ENCODE peak calls at places on chromosome 18, in seven cellular contexts. W is transverse colon; E is breast epithelium; C is tibial artery; R is ovary; L is CD4-positive, alpha-beta T cell; J is left ventricle myocardium inferior. A is an unnamed sample.

GRCh38 chr18:55998071-55998522 is 410.1 kb upstream of the TCF4 start:
- DNase-seq in W (no peak), E (no peak), C (no peak), R (no peak), L (no peak), J (no peak), A (peak)

GRCh38 chr18:43013489-43013888 is 102.0 kb downstream of the RIT2 start:
- DNase-seq in W (no peak), E (no peak), C (no peak), R (no peak), L (no peak), J (no peak), A (no peak)

GRCh38 chr18:75533954-75534353 is 106.5 kb upstream of the SMIM21 start:
- DNase-seq in W (no peak), E (no peak), C (no peak), R (no peak), L (no peak), J (no peak), A (no peak)

GRCh38 chr18:25467226-25468065 is 115.5 kb upstream of the ZNF521 start:
- DNase-seq in W (no peak), E (no peak), C (peak), R (no peak), L (no peak), J (peak), A (no peak)

GRCh38 chr18:24930478-24930877 is 421.5 kb downstream of the ZNF521 start:
- DNase-seq in W (no peak), E (no peak), C (no peak), R (no peak), L (no peak), J (no peak), A (no peak)

GRCh38 chr18:28831476-28831875 is 654.5 kb upstream of the CDH2 start:
- DNase-seq in W (no peak), E (no peak), C (no peak), R (no peak), L (no peak), J (no peak), A (no peak)

GRCh38 chr18:12744103-12744502 is 41.3 kb downstream of the PSMG2 start:
- DNase-seq in W (no peak), E (no peak), C (no peak), R (no peak), L (no peak), J (no peak), A (no peak)

GRCh38 chr18:69981948-69982347 is 34.3 kb upstream of the CD226 start:
- DNase-seq in W (no peak), E (no peak), C (no peak), R (no peak), L (no peak), J (no peak), A (no peak)

GRCh38 chr18:74745658-74746403 is 148.2 kb downstream of the ZNF407 start:
- DNase-seq in W (no peak), E (no peak), C (no peak), R (no peak), L (no peak), J (no peak), A (no peak)

GRCh38 chr18:49565656-49566055 is 3.8 kb downstream of the LIPG start:
- DNase-seq in W (peak), E (no peak), C (no peak), R (no peak), L (no peak), J (peak), A (peak)

GRCh38 chr18:36128907-36129299 is 237 bp downstream of the SLC39A6 start:
- DNase-seq in W (no peak), E (no peak), C (no peak), R (no peak), L (no peak), J (no peak), A (no peak)

GRCh38 chr18:69895081-69896047 is 52.3 kb downstream of the CD226 start:
- DNase-seq in W (no peak), E (no peak), C (no peak), R (no peak), L (no peak), J (no peak), A (no peak)

GRCh38 chr18:55152801-55153200 is 193.5 kb upstream of the CCDC68 start:
- DNase-seq in W (no peak), E (no peak), C (no peak), R (no peak), L (no peak), J (no peak), A (no peak)

GRCh38 chr18:74259332-74259731 is 32.4 kb downstream of the CYB5A start:
- DNase-seq in W (no peak), E (no peak), C (no peak), R (no peak), L (no peak), J (no peak), A (no peak)

GRCh38 chr18:69617888-69618287 is 217.2 kb downstream of the DOK6 start:
- DNase-seq in W (no peak), E (no peak), C (no peak), R (no peak), L (no peak), J (no peak), A (no peak)

GRCh38 chr18:35662293-35663062 is 80.9 kb downstream of the GALNT1 start:
- DNase-seq in W (no peak), E (no peak), C (no peak), R (no peak), L (no peak), J (no peak), A (no peak)

GRCh38 chr18:33123852-33124251 is 316.7 kb downstream of the CCDC178 start:
- DNase-seq in W (no peak), E (no peak), C (no peak), R (no peak), L (no peak), J (no peak), A (no peak)

GRCh38 chr18:9950289-9951016 is 36.6 kb downstream of the VAPA start:
- DNase-seq in W (no peak), E (no peak), C (no peak), R (no peak), L (no peak), J (no peak), A (no peak)

GRCh38 chr18:59040770-59041148 is 98.9 kb upstream of the SEC11C start:
- DNase-seq in W (no peak), E (no peak), C (no peak), R (no peak), L (no peak), J (no peak), A (no peak)

GRCh38 chr18:513826-514530 is 13.5 kb upstream of the COLEC12 start:
- DNase-seq in W (no peak), E (no peak), C (no peak), R (no peak), L (no peak), J (no peak), A (no peak)

GRCh38 chr18:23237524-23238151 is 102.4 kb downstream of the CABLES1 start:
- DNase-seq in W (peak), E (peak), C (peak), R (peak), L (peak), J (peak), A (no peak)

GRCh38 chr18:48270929-48271328 is 138.3 kb downstream of the ZBTB7C start:
- DNase-seq in W (no peak), E (no peak), C (no peak), R (no peak), L (no peak), J (no peak), A (no peak)

GRCh38 chr18:25518716-25519053 is 166.7 kb upstream of the ZNF521 start:
- DNase-seq in W (no peak), E (no peak), C (no peak), R (no peak), L (no peak), J (no peak), A (no peak)

GRCh38 chr18:24560511-24560981 is 100.1 kb downstream of the HRH4 start:
- DNase-seq in W (no peak), E (no peak), C (no peak), R (no peak), L (no peak), J (no peak), A (no peak)

GRCh38 chr18:27666070-27666469 is 481.0 kb upstream of the CHST9 start:
- DNase-seq in W (no peak), E (no peak), C (no peak), R (no peak), L (no peak), J (no peak), A (no peak)

GRCh38 chr18:75211721-75212625 is 1.4 kb downstream of the TSHZ1 start:
- DNase-seq in W (peak), E (no peak), C (no peak), R (peak), L (no peak), J (peak), A (peak)

GRCh38 chr18:41140506-41140905 is 814.5 kb upstream of the PIK3C3 start:
- DNase-seq in W (no peak), E (no peak), C (no peak), R (no peak), L (no peak), J (no peak), A (no peak)

GRCh38 chr18:74368901-74369705 is 53.5 kb downstream of the C18orf63 start:
- DNase-seq in W (peak), E (no peak), C (no peak), R (no peak), L (no peak), J (no peak), A (peak)

GRCh38 chr18:44130365-44130942 is 550.2 kb upstream of the SETBP1 start:
- DNase-seq in W (peak), E (no peak), C (no peak), R (no peak), L (no peak), J (no peak), A (peak)

GRCh38 chr18:10245517-10246175 is 208.8 kb upstream of the APCDD1 start:
- DNase-seq in W (no peak), E (no peak), C (no peak), R (no peak), L (no peak), J (peak), A (no peak)

GRCh38 chr18:8283901-8284585 is 325.2 kb upstream of the RAB12 start:
- DNase-seq in W (no peak), E (no peak), C (no peak), R (no peak), L (no peak), J (no peak), A (no peak)

GRCh38 chr18:44579028-44579692 is 101.5 kb upstream of the SETBP1 start:
- DNase-seq in W (no peak), E (no peak), C (no peak), R (no peak), L (no peak), J (no peak), A (peak)

GRCh38 chr18:23982154-23983071 is 32.1 kb upstream of the TTC39C start:
- DNase-seq in W (peak), E (no peak), C (peak), R (peak), L (no peak), J (peak), A (peak)

GRCh38 chr18:13568443-13569392 is 157.6 kb downstream of the FAM210A start:
- DNase-seq in W (no peak), E (no peak), C (peak), R (no peak), L (no peak), J (no peak), A (no peak)

GRCh38 chr18:46939337-46939963 is 22.0 kb downstream of the KATNAL2 start:
- DNase-seq in W (no peak), E (no peak), C (no peak), R (no peak), L (no peak), J (no peak), A (no peak)

DNA sequence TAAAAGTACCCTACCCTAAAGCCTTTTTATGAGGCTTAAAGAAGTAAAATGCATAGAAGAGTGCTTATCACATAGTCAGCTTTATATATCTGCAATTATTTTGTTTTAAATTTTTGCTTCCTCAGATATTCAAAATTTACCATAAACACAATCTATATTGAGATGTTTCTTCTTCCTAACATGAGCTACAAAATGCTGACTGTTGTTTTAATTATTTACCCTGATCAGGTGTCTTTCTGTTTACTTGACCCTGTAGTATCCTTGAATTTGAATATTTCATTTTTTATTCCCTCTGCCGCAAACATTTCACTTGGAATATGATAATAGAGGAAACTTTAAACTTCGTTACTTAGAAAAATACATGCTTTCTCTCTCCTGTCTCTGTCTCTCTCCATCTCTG is 147.9 kb downstream of the TMX3 start:
- DNase-seq in W (no peak), E (no peak), C (no peak), R (no peak), L (no peak), J (no peak), A (no peak)
- H3K27ac ChIP-seq in W (no peak), E (no peak), C (no peak), R (no peak), L (no peak), J (no peak), A (no peak)

GRCh38 chr18:79575891-79576685 is 103.5 kb upstream of the CTDP1 start:
- DNase-seq in W (peak), E (peak), C (peak), R (peak), L (no peak), J (peak), A (peak)
- H3K27ac ChIP-seq in W (peak), E (peak), C (peak), R (peak), L (no peak), J (peak), A (peak)

GRCh38 chr18:2927745-2928144 is 80.9 kb downstream of the EMILIN2 start:
- DNase-seq in W (no peak), E (no peak), C (no peak), R (no peak), L (no peak), J (no peak), A (no peak)

GRCh38 chr18:2926528-2926927 is 79.7 kb downstream of the EMILIN2 start:
- DNase-seq in W (no peak), E (no peak), C (no peak), R (no peak), L (no peak), J (no peak), A (no peak)

GRCh38 chr18:2935438-2936192 is 77.3 kb downstream of the LPIN2 start:
- DNase-seq in W (no peak), E (no peak), C (no peak), R (no peak), L (no peak), J (no peak), A (no peak)

GRCh38 chr18:2933995-2934394 is 78.9 kb downstream of the LPIN2 start:
- DNase-seq in W (no peak), E (no peak), C (no peak), R (no peak), L (no peak), J (no peak), A (no peak)

GRCh38 chr18:2932247-2933181 is 80.4 kb downstream of the LPIN2 start:
- DNase-seq in W (no peak), E (no peak), C (no peak), R (no peak), L (no peak), J (no peak), A (no peak)
- H3K27ac ChIP-seq in W (no peak), E (no peak), C (peak), R (no peak), L (peak), J (no peak), A (no peak)

GRCh38 chr18:31789409-31789808 is 28.7 kb upstream of the SLC25A52 start:
- DNase-seq in W (no peak), E (no peak), C (no peak), R (no peak), L (no peak), J (no peak), A (no peak)
- H3K27ac ChIP-seq in W (no peak), E (no peak), C (no peak), R (no peak), L (no peak), J (no peak), A (no peak)

GRCh38 chr18:63162271-63163014 is 157.1 kb downstream of the BCL2 start:
- DNase-seq in W (peak), E (no peak), C (no peak), R (no peak), L (no peak), J (no peak), A (no peak)
- H3K27ac ChIP-seq in W (peak), E (peak), C (peak), R (peak), L (peak), J (peak), A (no peak)

GRCh38 chr18:5421981-5422380 is 121.8 kb downstream of the EPB41L3 start:
- DNase-seq in W (no peak), E (no peak), C (no peak), R (no peak), L (no peak), J (no peak), A (no peak)

GRCh38 chr18:5422626-5423025 is 121.2 kb downstream of the EPB41L3 start:
- DNase-seq in W (no peak), E (no peak), C (no peak), R (no peak), L (no peak), J (no peak), A (no peak)

GRCh38 chr18:5420909-5421308 is 122.9 kb downstream of the EPB41L3 start:
- DNase-seq in W (no peak), E (no peak), C (no peak), R (no peak), L (no peak), J (no peak), A (no peak)

GRCh38 chr18:5425721-5426120 is 118.1 kb downstream of the EPB41L3 start:
- DNase-seq in W (no peak), E (no peak), C (no peak), R (no peak), L (no peak), J (no peak), A (no peak)

GRCh38 chr18:5424903-5425302 is 118.9 kb downstream of the EPB41L3 start:
- DNase-seq in W (no peak), E (no peak), C (no peak), R (no peak), L (no peak), J (no peak), A (no peak)
- H3K27ac ChIP-seq in W (no peak), E (no peak), C (no peak), R (no peak), L (no peak), J (no peak), A (no peak)